ENCODE peak calls at places on chromosome 15, in ten cellular contexts. T is fibroblast of lung, Q is neuronal stem cell, Z is right cardiac atrium, H is IMR-90, R is aorta, E is BE2C, O is brain microvascular endothelial cell, W is WERI-Rb-1, I is GM23338. U is an unnamed sample. For H3K27me3, the result is how much of the 10 kb centered on the place peaks cover.

GRCh38 chr15:99433757-99434211 is 132.0 kb upstream of the MEF2A start:
- DNase-seq in Z (peak), T (no peak), Q (no peak), E (peak), H (no peak), O (no peak), R (peak), W (peak), I (no peak), U (no peak)

GRCh38 chr15:44726568-44727461 is 9.5 kb upstream of the TRIM69 start:
- DNase-seq in Q (no peak), R (no peak), W (no peak), T (peak), Z (no peak), E (peak), H (peak), I (peak), O (peak), U (peak)

GRCh38 chr15:97875513-97876285 is 84.8 kb upstream of the ARRDC4 start:
- DNase-seq in I (peak), R (no peak), Z (peak), T (no peak), O (no peak), Q (no peak), W (no peak), E (no peak), H (no peak), U (peak)

GRCh38 chr15:47398115-47398514 is 319.2 kb upstream of the SEMA6D start:
- DNase-seq in H (no peak), W (no peak), Z (no peak), O (no peak), E (no peak), Q (no peak), I (no peak), T (no peak), R (no peak), U (no peak)

GRCh38 chr15:25239471-25240345 is 199.1 kb downstream of the UBE3A start:
- DNase-seq in Z (peak), O (no peak), E (no peak), W (no peak), H (no peak), Q (no peak), I (no peak), R (peak), T (no peak), U (no peak)

GRCh38 chr15:80609111-80609510 is 86.0 kb upstream of the ABHD17C start:
- DNase-seq in E (no peak), T (no peak), H (no peak), I (no peak), Q (no peak), R (no peak), Z (no peak), W (no peak), O (no peak), U (no peak)

GRCh38 chr15:74725241-74725774 is at the start of gene CYP1A1:
- DNase-seq in T (peak), E (no peak), W (peak), Z (peak), Q (no peak), H (no peak), O (no peak), I (peak), R (no peak), U (peak)

GRCh38 chr15:88835646-88836045 is 32.4 kb downstream of the ACAN start:
- DNase-seq in W (no peak), Q (no peak), T (peak), O (peak), E (no peak), Z (no peak), R (no peak), H (peak), I (no peak), U (no peak)

GRCh38 chr15:60179786-60180391 is 175.8 kb downstream of the FOXB1 start:
- DNase-seq in E (peak), W (peak), Q (peak), O (peak), I (peak), T (peak), R (no peak), H (peak), Z (no peak), U (peak)

GRCh38 chr15:64856429-64857145 is 14.9 kb downstream of the PLEKHO2 start:
- DNase-seq in H (peak), R (peak), Q (peak), W (no peak), I (no peak), E (peak), Z (peak), O (no peak), T (peak), U (peak)

GRCh38 chr15:43775411-43775965 is 1.3 kb downstream of the ELL3 start:
- DNase-seq in H (peak), W (peak), Q (no peak), I (peak), O (peak), Z (no peak), T (peak), R (no peak), E (peak), U (peak)

GRCh38 chr15:27438403-27439375 is 467.7 kb downstream of the GABRG3 start:
- DNase-seq in Q (no peak), T (peak), W (no peak), O (no peak), H (no peak), Z (no peak), R (no peak), E (no peak), I (no peak), U (no peak)

GRCh38 chr15:98700501-98700900 is 52.2 kb downstream of the IGF1R start:
- DNase-seq in Q (no peak), H (no peak), E (no peak), T (no peak), R (no peak), O (no peak), W (no peak), I (no peak), Z (no peak), U (no peak)

GRCh38 chr15:59247364-59247763 is 40.7 kb downstream of the LDHAL6B start:
- DNase-seq in Z (no peak), R (peak), E (peak), Q (peak), O (peak), H (peak), I (peak), T (peak), W (peak), U (peak)

GRCh38 chr15:36882487-36883108 is 217.8 kb downstream of the MEIS2 start:
- DNase-seq in R (peak), I (peak), Q (peak), O (no peak), W (no peak), E (no peak), T (peak), H (no peak), Z (no peak), U (no peak)

GRCh38 chr15:44443515-44443914 is 16.1 kb downstream of the CTDSPL2 start:
- DNase-seq in W (no peak), H (no peak), R (no peak), Z (no peak), I (no peak), T (no peak), O (no peak), E (no peak), Q (no peak), U (no peak)

GRCh38 chr15:40937762-40938529 is 8.8 kb downstream of the DLL4 start:
- DNase-seq in E (no peak), I (peak), W (no peak), H (no peak), T (no peak), Z (peak), R (no peak), Q (no peak), O (no peak), U (peak)
- H3K27me3 ChIP-seq in E (under half), I (under half), W (under half), H (under half), T (under half), Z (under half), R (under half), Q (under half), O (under half), U (under half)

DNA sequence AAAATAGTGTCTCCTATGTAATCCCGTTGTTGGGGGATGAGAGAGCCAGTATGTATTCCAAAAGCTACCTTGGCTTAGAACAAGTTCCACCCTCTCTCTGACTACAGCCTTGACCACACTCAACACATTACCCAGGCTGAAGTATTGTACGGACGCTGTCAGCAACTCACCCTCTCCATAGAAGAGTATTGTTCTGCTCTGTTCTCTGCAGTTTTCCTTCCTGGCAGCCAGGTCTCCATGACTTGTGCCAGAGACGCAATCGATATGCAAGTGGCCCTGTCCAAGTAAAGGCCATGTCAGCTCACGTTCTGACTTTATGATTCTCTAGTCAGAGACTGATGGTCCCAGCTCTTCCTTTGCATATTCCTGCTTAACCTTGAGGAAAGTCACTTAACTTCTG is 164.1 kb upstream of the SLCO3A1 start:
- DNase-seq in Q (no peak), I (no peak), W (no peak), O (no peak), R (no peak), Z (no peak), E (no peak), T (no peak), H (no peak), U (no peak)
- H3K4me3 ChIP-seq in Q (no peak), I (no peak), W (no peak), O (no peak), R (no peak), Z (no peak), E (no peak), T (no peak), H (no peak), U (no peak)

GRCh38 chr15:69934607-69935006 is 163.1 kb downstream of the TLE3 start:
- DNase-seq in H (no peak), W (no peak), Q (no peak), O (no peak), R (no peak), T (no peak), I (no peak), Z (no peak), E (no peak), U (no peak)
- H3K27me3 ChIP-seq in H (under half), W (under half), Q (under half), O (under half), R (under half), T (under half), I (under half), Z (under half), E (under half), U (under half)

DNA sequence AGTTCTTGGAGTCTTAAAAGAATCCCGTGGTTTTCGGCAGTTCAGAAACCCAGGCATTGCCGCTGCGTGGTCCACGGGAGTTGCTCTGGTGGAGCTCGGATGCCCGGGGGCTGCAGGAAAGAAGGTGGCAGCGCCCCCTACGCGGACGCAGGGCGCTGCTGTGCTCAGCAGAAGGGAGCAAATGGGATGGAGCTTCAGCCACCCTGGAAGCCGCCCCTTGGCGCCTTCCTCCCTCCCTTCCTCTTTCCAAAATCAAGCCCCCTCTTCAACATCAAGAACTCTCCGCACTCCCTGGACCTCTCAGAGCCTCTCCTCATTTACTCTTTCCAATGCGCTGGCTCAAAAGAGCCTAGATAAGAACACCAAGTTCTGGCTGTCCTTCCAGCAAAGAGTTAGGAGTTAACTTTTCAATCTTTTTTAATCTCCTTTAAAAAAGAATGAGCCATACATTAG is 880 bp upstream of the CHRNA7 start:
- DNase-seq in W (peak), R (no peak), O (no peak), H (no peak), E (peak), Z (peak), T (no peak), I (peak), Q (peak), U (peak)
- H3K4me3 ChIP-seq in W (peak), R (no peak), O (peak), H (no peak), E (peak), Z (peak), T (no peak), I (peak), Q (peak), U (peak)

GRCh38 chr15:49300856-49301255 is 122.2 kb upstream of the FGF7 start:
- DNase-seq in Q (no peak), I (no peak), T (no peak), H (no peak), O (no peak), E (no peak), Z (no peak), W (no peak), R (no peak), U (no peak)

GRCh38 chr15:49293941-49294340 is 123.9 kb downstream of the GALK2 start:
- DNase-seq in W (no peak), E (no peak), Q (no peak), R (no peak), T (no peak), I (no peak), Z (no peak), O (no peak), H (no peak), U (no peak)

GRCh38 chr15:49301562-49301961 is 121.5 kb upstream of the FGF7 start:
- DNase-seq in W (no peak), I (no peak), Z (no peak), Q (no peak), O (no peak), T (peak), H (peak), E (no peak), R (no peak), U (no peak)

GRCh38 chr15:49297584-49297983 is 125.5 kb upstream of the FGF7 start:
- DNase-seq in H (no peak), T (no peak), W (no peak), Z (no peak), R (no peak), O (no peak), I (no peak), E (no peak), Q (no peak), U (no peak)

GRCh38 chr15:49296258-49296657 is 126.2 kb downstream of the GALK2 start:
- DNase-seq in T (no peak), H (no peak), Z (no peak), E (no peak), Q (no peak), R (no peak), W (no peak), I (no peak), O (no peak), U (no peak)
- H3K27me3 ChIP-seq in T (under half), H (under half), Z (under half), E (under half), Q (under half), R (under half), W (under half), I (under half), O (under half), U (under half)

DNA sequence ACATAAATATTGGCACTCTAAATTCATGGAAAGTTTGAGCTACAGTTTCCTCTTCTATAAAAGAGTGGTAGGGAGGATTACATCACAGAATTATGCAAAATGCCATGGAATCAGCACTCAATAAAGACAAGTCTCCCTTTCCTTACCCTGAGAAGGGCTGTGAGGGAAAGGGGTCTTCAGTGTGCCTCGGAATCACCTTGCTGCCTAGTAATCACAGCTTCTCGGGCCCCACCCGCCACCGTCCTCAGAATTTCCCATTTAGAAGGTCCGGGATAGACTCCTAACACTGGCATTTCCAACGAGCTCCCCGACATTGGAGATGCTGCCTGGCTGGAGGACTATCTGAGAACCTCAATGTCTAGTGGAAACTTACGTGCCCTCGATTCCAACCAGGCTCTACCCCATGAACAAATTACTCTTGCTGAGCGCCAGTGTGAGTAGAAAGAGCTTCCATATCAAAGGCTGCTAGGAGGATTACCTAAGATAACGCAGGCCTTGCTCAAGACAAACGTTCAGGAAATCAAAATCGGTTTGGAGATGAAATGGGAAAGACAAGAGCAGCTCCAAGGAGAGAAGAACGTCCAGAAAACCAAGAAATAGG is 92.1 kb upstream of the CHD2 start:
- DNase-seq in O (no peak), W (no peak), E (no peak), R (no peak), T (no peak), Z (no peak), Q (no peak), I (peak), H (no peak), U (peak)
- H3K4me3 ChIP-seq in O (no peak), W (peak), E (peak), R (peak), T (no peak), Z (peak), Q (no peak), I (peak), H (no peak), U (peak)

GRCh38 chr15:85890620-85890980 is 95.9 kb upstream of the KLHL25 start:
- DNase-seq in R (no peak), I (no peak), O (no peak), E (no peak), T (no peak), H (no peak), Z (no peak), Q (no peak), W (no peak), U (no peak)

GRCh38 chr15:85886345-85886935 is 91.7 kb upstream of the KLHL25 start:
- DNase-seq in Q (no peak), H (no peak), R (no peak), Z (no peak), E (no peak), O (no peak), I (no peak), W (no peak), T (no peak), U (no peak)

GRCh38 chr15:85891470-85891869 is 96.7 kb upstream of the KLHL25 start:
- DNase-seq in Z (no peak), W (no peak), O (no peak), E (no peak), I (no peak), T (no peak), R (no peak), H (no peak), Q (no peak), U (no peak)

GRCh38 chr15:85892232-85892631 is 97.5 kb upstream of the KLHL25 start:
- DNase-seq in E (no peak), Q (no peak), T (no peak), Z (no peak), I (no peak), O (no peak), R (no peak), W (no peak), H (no peak), U (no peak)

GRCh38 chr15:85889956-85890619 is 95.4 kb upstream of the KLHL25 start:
- DNase-seq in O (no peak), E (no peak), Z (no peak), Q (no peak), H (no peak), R (no peak), T (no peak), I (no peak), W (no peak), U (no peak)
- H3K27me3 ChIP-seq in O (under half), E (under half), Z (under half), Q (under half), H (under half), R (under half), T (under half), I (under half), W (under half), U (under half)

DNA sequence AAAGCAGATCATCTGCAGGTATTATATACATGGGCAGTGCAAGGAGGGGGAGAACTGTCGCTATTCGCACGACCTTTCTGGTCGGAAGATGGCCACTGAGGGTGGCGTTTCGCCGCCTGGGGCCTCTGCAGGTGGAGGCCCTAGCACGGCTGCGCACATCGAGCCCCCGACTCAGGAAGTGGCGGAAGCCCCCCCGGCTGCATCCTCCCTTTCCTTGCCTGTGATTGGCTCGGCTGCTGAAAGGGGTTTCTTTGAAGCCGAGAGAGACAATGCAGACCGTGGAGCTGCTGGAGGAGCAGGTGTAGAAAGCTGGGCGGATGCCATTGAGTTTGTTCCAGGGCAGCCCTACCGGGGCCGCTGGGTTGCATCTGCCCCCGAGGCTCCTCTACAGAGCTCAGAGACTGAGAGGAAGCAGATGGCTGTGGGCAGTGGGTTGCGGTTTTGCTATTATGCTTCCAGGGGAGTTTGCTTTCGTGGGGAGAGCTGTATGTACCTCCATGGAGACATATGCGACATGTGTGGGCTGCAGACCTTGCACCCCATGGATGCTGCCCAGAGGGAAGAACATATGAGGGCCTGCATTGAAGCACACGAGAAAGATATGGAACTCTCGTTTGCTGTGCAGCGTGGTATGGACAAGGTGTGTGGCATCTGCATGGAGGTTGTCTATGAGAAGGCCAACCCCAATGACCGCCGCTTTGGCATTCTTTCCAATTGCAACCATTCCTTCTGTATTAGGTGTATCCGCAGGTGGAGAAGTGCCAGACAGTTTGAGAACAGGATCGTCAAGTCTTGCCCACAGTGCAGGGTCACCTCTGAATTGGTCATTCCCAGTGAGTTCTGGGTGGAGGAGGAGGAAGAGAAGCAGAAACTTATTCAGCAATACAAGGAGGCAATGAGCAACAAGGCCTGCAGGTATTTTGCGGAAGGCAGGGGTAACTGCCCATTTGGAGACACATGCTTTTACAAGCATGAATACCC is 886 bp downstream of the MKRN3 start:
- DNase-seq in Z (no peak), T (peak), E (no peak), W (peak), Q (no peak), I (no peak), R (no peak), O (no peak), H (no peak), U (no peak)
- H3K4me3 ChIP-seq in Z (no peak), T (no peak), E (no peak), W (peak), Q (peak), I (no peak), R (no peak), O (peak), H (no peak), U (no peak)